ENCODE peak calls at places on chromosomes 3 and 15, in six cellular contexts. G, W, Z, U, J and X are unnamed samples.
A peak's percentile ranks its signal among the peaks of the same experiment; 100 is the strongest.

GRCh38 chr3:114213669-114214541 is 23.5 kb downstream of the ZNF80 start:
- DNase-seq in U (no peak), J (peak; percentile 81), Z (no peak), G (no peak), W (no peak), X (peak; percentile 65)

GRCh38 chr3:195260286-195260905 is 10.6 kb downstream of the XXYLT1 start:
- DNase-seq in J (peak; percentile 21), G (no peak), U (peak; percentile 70), Z (no peak), W (no peak), X (no peak)

GRCh38 chr15:79053894-79054293 is 36.7 kb downstream of the RASGRF1 start:
- DNase-seq in U (no peak), Z (no peak), J (no peak), W (no peak), G (no peak), X (no peak)

GRCh38 chr3:86969500-86970189 is 21.3 kb downstream of the VGLL3 start:
- DNase-seq in W (no peak), U (no peak), G (no peak), J (no peak), Z (no peak), X (no peak)

GRCh38 chr15:86743283-86743903 is 663.7 kb downstream of the AGBL1 start:
- DNase-seq in U (no peak), Z (peak; percentile 10), W (no peak), G (peak; percentile 36), J (peak; percentile 32), X (peak; percentile 25)

GRCh38 chr3:80097674-80098073 is 329.9 kb upstream of the ROBO1 start:
- DNase-seq in G (no peak), J (no peak), U (no peak), Z (no peak), W (no peak), X (no peak)

GRCh38 chr15:70245932-70246622 is 148.4 kb upstream of the TLE3 start:
- DNase-seq in J (no peak), Z (no peak), U (peak; percentile 76), W (peak; percentile 69), G (peak; percentile 42), X (no peak)

GRCh38 chr15:94607176-94607654 is 375.9 kb downstream of the MCTP2 start:
- DNase-seq in J (no peak), W (peak; percentile 83), G (no peak), U (peak; percentile 51), Z (peak; percentile 20), X (no peak)

GRCh38 chr15:48674876-48675275 is 29.4 kb upstream of the FBN1 start:
- DNase-seq in J (no peak), Z (no peak), G (no peak), W (no peak), U (no peak), X (no peak)

GRCh38 chr3:126257984-126258383 is 77.6 kb upstream of the ALDH1L1 start:
- DNase-seq in G (no peak), U (no peak), J (no peak), Z (no peak), W (no peak), X (no peak)

GRCh38 chr3:126258670-126259069 is 78.3 kb upstream of the ALDH1L1 start:
- DNase-seq in G (no peak), W (no peak), U (no peak), Z (no peak), J (no peak), X (no peak)

GRCh38 chr3:126262227-126262626 is 81.8 kb upstream of the ALDH1L1 start:
- DNase-seq in W (no peak), G (no peak), J (no peak), U (no peak), Z (no peak), X (no peak)

GRCh38 chr3:126261037-126261436 is 80.7 kb upstream of the ALDH1L1 start:
- DNase-seq in G (peak; percentile 53), J (no peak), W (peak; percentile 92), U (peak; percentile 82), Z (peak; percentile 72), X (no peak)

GRCh38 chr3:126259411-126260391 is 79.3 kb upstream of the ALDH1L1 start:
- DNase-seq in Z (peak; percentile 66), J (no peak), G (peak; percentile 69), W (peak; percentile 85), U (peak; percentile 88), X (no peak)
- H3K4me1 ChIP-seq in Z (peaks cover 20% of the 10 kb centered on the region), J (no peaks in the 10 kb centered on the region), G (peaks cover 17% of the 10 kb centered on the region), W (peaks cover 7% of the 10 kb centered on the region), U (no peaks in the 10 kb centered on the region), X (no peaks in the 10 kb centered on the region)

GRCh38 chr3:40258555-40258954 is 51.0 kb upstream of the EIF1B start:
- DNase-seq in J (no peak), U (no peak), Z (no peak), G (no peak), W (no peak), X (no peak)

GRCh38 chr3:40254898-40255297 is 54.6 kb upstream of the EIF1B start:
- DNase-seq in W (no peak), U (no peak), J (no peak), Z (no peak), G (no peak), X (no peak)

GRCh38 chr3:40254491-40254890 is 55.0 kb upstream of the EIF1B start:
- DNase-seq in W (no peak), J (no peak), G (no peak), U (no peak), Z (no peak), X (no peak)

GRCh38 chr3:40255532-40255931 is 54.0 kb upstream of the EIF1B start:
- DNase-seq in U (no peak), G (no peak), J (no peak), Z (no peak), W (no peak), X (no peak)

GRCh38 chr3:40258064-40258463 is 51.4 kb upstream of the EIF1B start:
- DNase-seq in Z (no peak), J (no peak), W (no peak), U (no peak), G (no peak), X (no peak)
- H3K4me1 ChIP-seq in Z (no peaks in the 10 kb centered on the region), J (no peaks in the 10 kb centered on the region), W (no peaks in the 10 kb centered on the region), U (peaks cover 5% of the 10 kb centered on the region), G (no peaks in the 10 kb centered on the region), X (no peaks in the 10 kb centered on the region)

DNA sequence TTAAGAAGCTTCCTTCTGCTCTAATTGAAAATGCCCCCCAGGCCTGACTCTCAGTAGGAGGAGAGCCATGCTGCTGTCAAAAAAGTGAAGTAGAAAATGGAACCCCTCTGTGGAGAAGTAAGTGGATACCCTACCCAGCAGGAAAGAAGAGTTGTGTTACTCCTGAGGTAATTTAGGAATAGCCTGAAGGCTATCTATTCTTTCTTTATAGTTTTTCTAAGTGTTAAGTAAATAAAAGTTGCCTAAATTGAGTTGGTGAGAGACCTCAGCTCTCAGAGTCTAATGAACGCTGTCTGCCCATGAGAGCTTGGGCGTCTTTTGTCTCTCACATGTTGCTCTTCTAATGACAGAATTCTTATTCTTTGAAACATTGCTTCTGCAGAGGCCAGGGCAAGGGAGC is 116.2 kb downstream of the NSUN3 start:
- DNase-seq in Z (no peak), U (no peak), W (no peak), G (no peak), J (no peak), X (no peak)
- H3K4me1 ChIP-seq in Z (no peaks in the 10 kb centered on the region), U (no peaks in the 10 kb centered on the region), W (no peaks in the 10 kb centered on the region), G (no peaks in the 10 kb centered on the region), J (no peaks in the 10 kb centered on the region), X (no peaks in the 10 kb centered on the region)

GRCh38 chr15:67090297-67091072 is 25.1 kb downstream of the SMAD3 start:
- DNase-seq in W (no peak), Z (no peak), G (no peak), J (no peak), U (no peak), X (no peak)
- H3K4me1 ChIP-seq in W (peaks cover 80% of the 10 kb centered on the region), Z (peaks cover 82% of the 10 kb centered on the region), G (peaks cover 94% of the 10 kb centered on the region), J (peaks cover 100% of the 10 kb centered on the region), U (peaks cover 58% of the 10 kb centered on the region), X (peaks cover 38% of the 10 kb centered on the region)

GRCh38 chr3:13016726-13017255 is 56.4 kb downstream of the IQSEC1 start:
- DNase-seq in J (no peak), G (no peak), W (peak; percentile 34), U (peak; percentile 1), Z (no peak), X (no peak)

GRCh38 chr3:13017361-13018038 is 55.7 kb downstream of the IQSEC1 start:
- DNase-seq in U (peak; percentile 23), Z (no peak), J (no peak), G (no peak), W (peak; percentile 66), X (no peak)

GRCh38 chr3:13019243-13019701 is 54.0 kb downstream of the IQSEC1 start:
- DNase-seq in J (no peak), W (peak; percentile 85), U (peak; percentile 90), Z (peak; percentile 78), G (no peak), X (no peak)

GRCh38 chr3:13018561-13019242 is 54.5 kb downstream of the IQSEC1 start:
- DNase-seq in J (no peak), U (peak; percentile 63), G (no peak), W (no peak), Z (no peak), X (no peak)

GRCh38 chr3:13018039-13018431 is 55.2 kb downstream of the IQSEC1 start:
- DNase-seq in J (no peak), Z (peak; percentile 53), W (peak; percentile 71), U (peak; percentile 72), G (no peak), X (no peak)
- H3K4me1 ChIP-seq in J (peaks cover 38% of the 10 kb centered on the region), Z (peaks cover 23% of the 10 kb centered on the region), W (peaks cover 39% of the 10 kb centered on the region), U (peaks cover 15% of the 10 kb centered on the region), G (peaks cover 52% of the 10 kb centered on the region), X (peaks cover 41% of the 10 kb centered on the region)

GRCh38 chr15:68791431-68792283 is 29.0 kb downstream of the ANP32A start:
- DNase-seq in G (no peak), U (no peak), W (no peak), J (peak; percentile 44), Z (no peak), X (peak; percentile 18)
- H3K4me1 ChIP-seq in G (peaks cover 96% of the 10 kb centered on the region), U (peaks cover 67% of the 10 kb centered on the region), W (peaks cover 77% of the 10 kb centered on the region), J (peaks cover 71% of the 10 kb centered on the region), Z (peaks cover 74% of the 10 kb centered on the region), X (peaks cover 76% of the 10 kb centered on the region)

DNA sequence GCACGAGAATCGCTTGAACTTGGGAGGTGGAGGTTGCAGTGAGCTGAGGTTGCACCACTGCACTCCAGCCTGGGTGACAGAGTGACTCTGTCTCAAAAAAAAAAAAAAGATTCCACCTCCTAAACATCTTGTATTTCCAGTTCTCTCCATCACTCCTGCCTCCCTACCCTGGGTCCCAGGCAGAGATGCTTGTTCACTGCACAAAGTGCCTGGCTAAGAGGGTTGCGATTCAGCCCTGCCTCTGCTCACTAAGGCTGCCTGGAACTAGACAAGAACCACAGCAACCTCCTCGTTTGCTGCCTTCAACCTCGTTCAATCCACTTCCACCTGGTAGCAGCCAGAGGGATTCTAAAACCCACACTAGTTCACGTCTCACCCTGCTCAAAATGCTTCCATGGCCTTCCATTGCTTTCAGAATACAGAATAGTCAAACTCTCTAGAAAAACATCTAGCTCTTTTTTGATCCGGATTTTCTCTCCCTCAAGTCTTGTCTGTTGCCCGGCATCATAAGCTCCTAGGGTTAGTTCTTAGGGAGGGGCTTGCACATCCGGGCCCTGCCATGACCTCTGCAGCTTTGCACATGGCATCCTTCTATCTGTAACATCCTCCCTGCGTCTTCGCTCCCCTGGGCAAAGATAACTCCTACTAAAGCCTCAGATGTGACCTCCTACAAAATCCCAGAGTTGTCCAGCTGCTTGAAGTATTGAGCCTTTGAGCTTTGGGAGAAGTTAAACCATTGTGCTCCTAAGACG is 1.0 kb upstream of the MCM2 start:
- DNase-seq in J (no peak), W (no peak), Z (no peak), G (no peak), U (no peak), X (no peak)
- H3K4me1 ChIP-seq in J (peaks cover 19% of the 10 kb centered on the region), W (peaks cover 13% of the 10 kb centered on the region), Z (peaks cover 4% of the 10 kb centered on the region), G (peaks cover 17% of the 10 kb centered on the region), U (no peaks in the 10 kb centered on the region), X (peaks cover 11% of the 10 kb centered on the region)